ENCODE peak calls at places on chromosomes 4 and X, in eight cellular contexts. X, L, U, Z, D, V, G and I are unnamed samples.

GRCh38 chr4:60962286-60962685 is 237.8 kb upstream of the ADGRL3 start:
- DNase-seq in X (no peak), L (no peak), U (no peak), Z (no peak), D (no peak), V (no peak), G (no peak), I (no peak)

GRCh38 chr4:180380733-180381132 is 1862.5 kb upstream of the TENM3 start:
- DNase-seq in X (no peak), L (peak; percentile 4), U (no peak), Z (no peak), D (peak; percentile 18), V (peak; percentile 79), G (no peak), I (no peak)

GRCh38 chr4:42636591-42636990 is 20.3 kb downstream of the ATP8A1 start:
- DNase-seq in X (no peak), L (no peak), U (no peak), Z (no peak), D (no peak), V (no peak), G (no peak), I (no peak)

GRCh38 chrX:43707812-43708548 is 51.9 kb downstream of the MAOA start:
- DNase-seq in X (peak; percentile 26), L (no peak), U (peak; percentile 24), Z (peak; percentile 71), D (no peak), V (no peak), G (peak; percentile 53), I (no peak)

GRCh38 chr4:74279716-74280115 is 28.6 kb upstream of the EPGN start:
- DNase-seq in X (no peak), L (no peak), U (no peak), Z (no peak), D (no peak), V (no peak), G (no peak), I (no peak)

GRCh38 chr4:66590488-66591215 is 920.4 kb upstream of the EPHA5 start:
- DNase-seq in X (no peak), L (no peak), U (no peak), Z (no peak), D (no peak), V (no peak), G (no peak), I (no peak)

GRCh38 chrX:126770179-126770578 is 49.4 kb upstream of the PRR32 start:
- DNase-seq in X (no peak), L (no peak), U (no peak), Z (no peak), D (peak; percentile 27), V (no peak), G (no peak), I (peak; percentile 9)

GRCh38 chrX:15973941-15974340 is 119.3 kb upstream of the AP1S2 start:
- DNase-seq in X (peak; percentile 9), L (no peak), U (no peak), Z (no peak), D (no peak), V (no peak), G (peak; percentile 8), I (no peak)

GRCh38 chrX:18748499-18748898 is 41.1 kb downstream of the PPEF1 start:
- DNase-seq in X (no peak), L (no peak), U (no peak), Z (no peak), D (no peak), V (no peak), G (no peak), I (no peak)

GRCh38 chrX:149830192-149830873 is 48.6 kb downstream of the MAGEA9 start:
- DNase-seq in X (no peak), L (no peak), U (no peak), Z (no peak), D (no peak), V (no peak), G (no peak), I (no peak)

GRCh38 chr4:26033389-26033788 is 119.4 kb downstream of the SMIM20 start:
- DNase-seq in X (no peak), L (no peak), U (no peak), Z (no peak), D (no peak), V (no peak), G (no peak), I (no peak)

GRCh38 chr4:158896459-158897238 is 127.8 kb downstream of the FNIP2 start:
- DNase-seq in X (no peak), L (no peak), U (no peak), Z (no peak), D (no peak), V (no peak), G (no peak), I (no peak)

GRCh38 chr4:108337923-108338322 is 169.2 kb upstream of the LEF1 start:
- DNase-seq in X (no peak), L (no peak), U (no peak), Z (peak; percentile 62), D (no peak), V (no peak), G (no peak), I (no peak)

GRCh38 chrX:65726708-65727107 is 59.3 kb downstream of the MSN start:
- DNase-seq in X (no peak), L (no peak), U (no peak), Z (no peak), D (no peak), V (no peak), G (no peak), I (no peak)

GRCh38 chr4:138310498-138310897 is 68.3 kb upstream of the SLC7A11 start:
- DNase-seq in X (no peak), L (no peak), U (no peak), Z (no peak), D (no peak), V (no peak), G (no peak), I (no peak)

GRCh38 chr4:145938618-145939177 is at the start of gene ZNF827:
- DNase-seq in X (peak; percentile 68), L (no peak), U (peak; percentile 49), Z (peak; percentile 77), D (peak; percentile 73), V (peak; percentile 64), G (peak; percentile 34), I (peak; percentile 69)

GRCh38 chr4:145939241-145939640 is 618 bp upstream of the ZNF827 start:
- DNase-seq in X (no peak), L (no peak), U (no peak), Z (no peak), D (no peak), V (no peak), G (no peak), I (no peak)

GRCh38 chr4:145937021-145937861 is 1.4 kb downstream of the ZNF827 start:
- DNase-seq in X (peak; percentile 69), L (no peak), U (peak; percentile 32), Z (peak; percentile 80), D (peak; percentile 57), V (no peak), G (peak; percentile 64), I (peak; percentile 49)

GRCh38 chr4:145936142-145937020 is 2.2 kb downstream of the ZNF827 start:
- DNase-seq in X (peak; percentile 78), L (peak; percentile 50), U (peak; percentile 57), Z (peak; percentile 79), D (peak; percentile 72), V (no peak), G (peak; percentile 56), I (peak; percentile 61)

GRCh38 chr4:145937990-145938611 is 522 bp downstream of the ZNF827 start:
- DNase-seq in X (peak; percentile 10), L (no peak), U (no peak), Z (peak; percentile 27), D (peak; percentile 15), V (no peak), G (no peak), I (peak; percentile 51)
- TF ChIP-seq POLR2A in X (no peak), L (peak; percentile 20), U (no peak), Z (no peak), D (no peak), V (no peak), G (no peak), I (no peak)

GRCh38 chr4:113579360-113579759 is 182.2 kb downstream of the CAMK2D start:
- DNase-seq in X (no peak), L (no peak), U (no peak), Z (no peak), D (no peak), V (no peak), G (no peak), I (no peak)

GRCh38 chr4:113572620-113573019 is 188.9 kb downstream of the CAMK2D start:
- DNase-seq in X (no peak), L (no peak), U (no peak), Z (no peak), D (no peak), V (no peak), G (no peak), I (no peak)

GRCh38 chr4:113574636-113575103 is 186.9 kb downstream of the CAMK2D start:
- DNase-seq in X (no peak), L (no peak), U (no peak), Z (no peak), D (no peak), V (no peak), G (no peak), I (no peak)

GRCh38 chr4:113575391-113575790 is 186.1 kb downstream of the CAMK2D start:
- DNase-seq in X (no peak), L (no peak), U (no peak), Z (no peak), D (no peak), V (no peak), G (no peak), I (no peak)

GRCh38 chr4:113576947-113577678 is 184.4 kb downstream of the CAMK2D start:
- DNase-seq in X (no peak), L (no peak), U (no peak), Z (no peak), D (no peak), V (no peak), G (no peak), I (no peak)
- TF ChIP-seq POLR2A in X (no peak), L (no peak), U (no peak), Z (no peak), D (no peak), V (no peak), G (no peak), I (no peak)

DNA sequence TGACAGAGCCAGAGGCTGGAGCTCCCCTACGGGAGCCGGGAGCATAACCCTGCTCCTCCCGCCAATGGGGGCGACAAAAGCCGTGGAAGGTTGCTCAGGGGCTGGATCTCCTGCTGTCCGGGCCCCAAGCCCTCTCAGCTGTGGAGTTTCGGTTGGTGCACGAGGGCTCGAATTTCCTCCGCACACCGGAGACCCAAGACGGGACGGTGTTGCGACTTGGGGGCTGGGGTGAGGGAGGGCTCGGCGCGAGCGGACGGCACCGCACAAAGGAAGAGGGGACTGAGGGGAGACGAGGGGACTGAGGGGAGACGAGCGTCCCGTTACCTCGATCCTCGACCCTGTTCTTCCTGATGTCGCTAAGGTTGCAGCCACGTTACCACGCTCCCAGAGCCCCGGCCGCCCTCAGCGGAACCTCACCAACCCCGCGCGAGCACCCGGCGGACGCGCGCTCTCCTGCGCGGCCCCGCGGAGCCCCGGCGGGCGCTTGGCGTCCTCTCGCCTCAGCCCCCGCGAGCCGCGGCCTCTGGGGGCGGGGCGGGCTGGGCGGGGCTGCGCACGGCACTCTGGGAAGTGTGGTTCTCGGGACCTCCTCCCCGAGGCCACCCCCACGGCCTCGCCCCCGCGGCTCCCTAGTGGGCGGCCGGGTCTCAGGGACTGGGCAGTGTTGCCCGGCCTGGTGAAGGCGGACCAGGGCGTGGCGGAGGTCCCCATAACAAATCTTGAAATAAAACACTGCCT is at the start of gene KLHL8:
- DNase-seq in X (peak; percentile 87), L (peak; percentile 66), U (peak; percentile 71), Z (peak; percentile 83), D (peak; percentile 86), V (peak; percentile 49), G (peak; percentile 54), I (peak; percentile 88)
- TF ChIP-seq POLR2A in X (no peak), L (peak; percentile 90), U (peak; percentile 37), Z (peak; percentile 83), D (peak; percentile 91), V (peak; percentile 94), G (peak; percentile 84), I (peak; percentile 90)

GRCh38 chrX:39161856-39162255 is 360.6 kb downstream of the MID1IP1 start:
- DNase-seq in X (no peak), L (no peak), U (no peak), Z (no peak), D (no peak), V (no peak), G (no peak), I (no peak)
- TF ChIP-seq POLR2A in X (no peak), L (no peak), U (no peak), Z (no peak), D (no peak), V (no peak), G (no peak), I (no peak)